ENCODE peak calls at places on chromosomes 7 and 10, in eight cellular contexts. I is fibroblast of the aortic adventitia; U is OCI-LY7; M is stimulated activated CD4-positive, alpha-beta T cell treated with anti-CD3 and anti-CD28 coated beads, Interleukin-15, amount 100 ng/mL, for 48 hours; S is cardiac fibroblast; D is NCI-H1694 treated with DMSO at 0.1 percent for 48 hours; B is caudate nucleus; G is adrenal gland. K is an unnamed sample.
A peak's percentile ranks its signal among the peaks of the same experiment; 100 is the strongest.

GRCh38 chr10:98488669-98489430 is 42.1 kb upstream of the HPS1 start:
- DNase-seq in B (no peak), G (peak; percentile 28), S (no peak), I (no peak), U (no peak), M (no peak), D (no peak), K (no peak)

GRCh38 chr7:143901710-143902587 is at the start of gene TCAF1:
- DNase-seq in M (peak; percentile 83), I (peak; percentile 92), D (peak; percentile 46), B (peak; percentile 90), S (peak; percentile 98), U (peak; percentile 78), G (peak; percentile 97), K (peak; percentile 97)

GRCh38 chr7:114818501-114818900 is 103.4 kb upstream of the MDFIC start:
- DNase-seq in S (peak; percentile 46), B (no peak), G (no peak), M (no peak), D (no peak), U (no peak), I (peak; percentile 61), K (no peak)

GRCh38 chr10:32171213-32171612 is 115.0 kb upstream of the KIF5B start:
- DNase-seq in D (no peak), G (no peak), U (no peak), I (no peak), M (no peak), B (no peak), S (no peak), K (no peak)

GRCh38 chr7:37527109-37527508 is 78.4 kb upstream of the ELMO1 start:
- DNase-seq in U (no peak), D (no peak), I (no peak), G (no peak), S (no peak), M (no peak), B (no peak), K (peak; percentile 54)

GRCh38 chr7:146831875-146832274 is 715.3 kb downstream of the CNTNAP2 start:
- DNase-seq in G (no peak), M (no peak), B (no peak), I (no peak), U (no peak), S (no peak), D (no peak), K (no peak)

GRCh38 chr10:117804470-117805011 is 242.2 kb downstream of the RAB11FIP2 start:
- DNase-seq in U (no peak), G (no peak), I (no peak), B (peak; percentile 21), S (no peak), M (no peak), D (peak; percentile 37), K (no peak)

GRCh38 chr7:140447841-140448240 is 31.5 kb downstream of the MKRN1 start:
- DNase-seq in D (no peak), U (no peak), M (no peak), I (no peak), S (no peak), B (no peak), G (no peak), K (no peak)

GRCh38 chr7:139588632-139589031 is 65.1 kb downstream of the CLEC2L start:
- DNase-seq in D (no peak), S (peak; percentile 91), B (no peak), G (no peak), U (no peak), I (peak; percentile 51), M (no peak), K (peak; percentile 24)

GRCh38 chr7:28408105-28408973 is 4.0 kb upstream of the CREB5 start:
- DNase-seq in I (no peak), U (no peak), D (no peak), G (peak; percentile 26), B (peak; percentile 75), S (no peak), M (no peak), K (no peak)

GRCh38 chr10:116146374-116146773 is 126.6 kb downstream of the GFRA1 start:
- DNase-seq in M (no peak), G (no peak), S (no peak), U (no peak), D (no peak), I (no peak), B (no peak), K (no peak)

GRCh38 chr7:112596260-112596659 is 115.5 kb downstream of the LSMEM1 start:
- DNase-seq in B (no peak), G (no peak), S (peak; percentile 84), I (peak; percentile 79), U (no peak), M (no peak), D (no peak), K (no peak)

GRCh38 chr10:88110822-88111221 is 247.4 kb downstream of the PTEN start:
- DNase-seq in B (no peak), D (no peak), I (no peak), S (no peak), M (no peak), U (peak; percentile 23), G (no peak), K (no peak)

GRCh38 chr7:45597286-45597984 is 23.3 kb downstream of the ADCY1 start:
- DNase-seq in I (no peak), S (no peak), B (no peak), U (no peak), M (no peak), D (no peak), G (no peak), K (no peak)

GRCh38 chr10:31693499-31693898 is 235.1 kb downstream of the ARHGAP12 start:
- DNase-seq in D (no peak), S (no peak), G (no peak), U (no peak), I (no peak), M (no peak), B (no peak), K (no peak)

GRCh38 chr7:66694286-66694685 is 46.2 kb upstream of the RABGEF1 start:
- DNase-seq in B (no peak), M (no peak), D (no peak), I (no peak), U (no peak), G (no peak), S (no peak), K (no peak)

GRCh38 chr10:75395171-75395954 is 6.2 kb downstream of the ZNF503 start:
- DNase-seq in G (peak; percentile 55), S (peak; percentile 61), M (no peak), D (no peak), U (no peak), I (peak; percentile 56), B (peak; percentile 20), K (peak; percentile 57)

GRCh38 chr10:96043895-96044580 is 655 bp downstream of the CCNJ start:
- DNase-seq in U (peak; percentile 75), M (peak; percentile 17), D (peak; percentile 20), B (peak; percentile 66), I (peak; percentile 31), S (peak; percentile 38), G (peak; percentile 58), K (peak; percentile 52)

GRCh38 chr7:52719677-52720076 is 315.8 kb upstream of the POM121L12 start:
- DNase-seq in G (no peak), D (no peak), I (no peak), S (no peak), U (no peak), B (no peak), M (no peak), K (no peak)

GRCh38 chr10:68471586-68472408 is at the start of gene DNA2:
- DNase-seq in I (peak; percentile 55), G (peak; percentile 57), M (peak; percentile 66), U (peak; percentile 92), D (peak; percentile 57), S (peak; percentile 58), B (peak; percentile 58), K (peak; percentile 80)